ENCODE peak calls at places on chromosomes 7 and 10, in nine cellular contexts. A is aorta, Y is AG09309, X is fibroblast of pulmonary artery, R is Daoy, Z is GM23338, K is coronary artery, E is OCI-M1, B is uterus. W is an unnamed sample.

GRCh38 chr7:135486258-135486657 is 23.6 kb downstream of the CNOT4 start:
- DNase-seq in A (no peak), Y (no peak), X (no peak), R (no peak), Z (no peak), K (no peak), E (no peak), B (no peak), W (no peak)

GRCh38 chr10:24444337-24444736 is 235.4 kb downstream of the KIAA1217 start:
- DNase-seq in A (no peak), Y (no peak), X (no peak), R (peak), Z (no peak), K (no peak), E (no peak), B (no peak), W (no peak)

GRCh38 chr7:139115104-139115503 is 5.6 kb upstream of the ZC3HAV1 start:
- DNase-seq in A (no peak), Y (no peak), X (no peak), R (no peak), Z (no peak), K (no peak), E (no peak), B (no peak), W (no peak)

GRCh38 chr7:128431221-128431620 is 21.4 kb upstream of the IMPDH1 start:
- DNase-seq in A (no peak), Y (no peak), X (peak), R (peak), Z (peak), K (no peak), E (no peak), B (no peak), W (no peak)

GRCh38 chr7:158975526-158976467 is 119.4 kb downstream of the DYNC2I1 start:
- DNase-seq in A (no peak), Y (no peak), X (no peak), R (peak), Z (no peak), K (no peak), E (no peak), B (no peak), W (no peak)

GRCh38 chr10:76082956-76083355 is 651.5 kb downstream of the LRMDA start:
- DNase-seq in A (no peak), Y (peak), X (peak), R (peak), Z (peak), K (no peak), E (no peak), B (no peak), W (no peak)

GRCh38 chr10:101041252-101041761 is 10.3 kb downstream of the SFXN3 start:
- DNase-seq in A (peak), Y (peak), X (peak), R (peak), Z (peak), K (no peak), E (peak), B (peak), W (peak)

GRCh38 chr7:64849250-64849923 is 53.7 kb upstream of the ZNF273 start:
- DNase-seq in A (no peak), Y (no peak), X (no peak), R (peak), Z (peak), K (no peak), E (peak), B (no peak), W (no peak)

GRCh38 chr10:22325272-22325947 is 4.5 kb downstream of the BMI1 start:
- DNase-seq in A (peak), Y (no peak), X (peak), R (peak), Z (peak), K (peak), E (peak), B (peak), W (peak)

GRCh38 chr10:45421231-45422097 is 47.4 kb downstream of the ALOX5 start:
- DNase-seq in A (no peak), Y (no peak), X (no peak), R (no peak), Z (no peak), K (peak), E (peak), B (no peak), W (no peak)

W was measured in right atrium auricular region.